ENCODE peak calls at places on chromosomes 12 and 14, in ten cellular contexts. H is fibroblast of lung, P is coronary artery, M is A549, L is AG10803, E is breast epithelium, X is uterus, B is HCT116, S is lower lobe of right lung, F is neural progenitor cell. I is an unnamed sample.

GRCh38 chr14:104775073-104775489 is 20.5 kb downstream of the AKT1 start:
- DNase-seq in P (no peak), F (no peak), X (no peak), E (no peak), M (no peak), S (no peak), H (no peak), L (no peak), B (no peak), I (no peak)

GRCh38 chr12:28035483-28035882 is 63.0 kb upstream of the PTHLH start:
- DNase-seq in L (peak), M (no peak), H (peak), X (no peak), S (no peak), F (no peak), P (no peak), B (no peak), E (no peak), I (peak)

GRCh38 chr12:33634544-33634943 is 194.9 kb upstream of the SYT10 start:
- DNase-seq in F (no peak), E (no peak), X (no peak), S (no peak), P (no peak), B (no peak), H (no peak), L (no peak), M (no peak), I (no peak)

GRCh38 chr12:32535260-32535999 is 136.1 kb downstream of the FGD4 start:
- DNase-seq in P (peak), H (peak), S (peak), L (peak), E (no peak), B (no peak), M (peak), X (peak), F (peak), I (peak)

GRCh38 chr14:103562135-103562384 is 397 bp downstream of the BAG5 start:
- DNase-seq in B (no peak), X (peak), P (peak), H (no peak), M (no peak), F (no peak), S (no peak), E (no peak), L (no peak), I (peak)

GRCh38 chr12:3132636-3133409 is 55.6 kb downstream of the TSPAN9 start:
- DNase-seq in M (no peak), S (no peak), E (no peak), F (no peak), P (no peak), B (no peak), L (peak), H (peak), X (peak), I (peak)

GRCh38 chr12:114038962-114039361 is 72.8 kb upstream of the RBM19 start:
- DNase-seq in M (no peak), E (no peak), X (no peak), L (no peak), H (no peak), P (no peak), S (no peak), F (no peak), B (no peak), I (no peak)

GRCh38 chr14:65296402-65296801 is 116.1 kb upstream of the FUT8 start:
- DNase-seq in X (no peak), H (peak), F (no peak), B (no peak), L (peak), E (no peak), S (no peak), M (no peak), P (no peak), I (peak)

GRCh38 chr12:10717410-10717809 is 5.7 kb downstream of the YBX3 start:
- DNase-seq in M (no peak), B (no peak), H (peak), F (peak), S (no peak), P (no peak), X (no peak), L (peak), E (no peak), I (peak)

GRCh38 chr12:92193063-92193462 is 47.4 kb upstream of the BTG1 start:
- DNase-seq in P (no peak), E (no peak), H (no peak), B (no peak), M (no peak), S (no peak), X (no peak), L (no peak), F (no peak), I (no peak)

GRCh38 chr12:18084080-18084479 is 5.9 kb downstream of the RERGL start:
- DNase-seq in L (no peak), X (no peak), S (no peak), H (no peak), M (no peak), F (no peak), E (no peak), P (no peak), B (no peak), I (no peak)

GRCh38 chr12:59164226-59164625 is 243.9 kb upstream of the LRIG3 start:
- DNase-seq in E (no peak), M (no peak), L (no peak), F (no peak), S (no peak), B (no peak), X (no peak), H (peak), P (no peak), I (no peak)

GRCh38 chr12:75699728-75700496 is 188.5 kb upstream of the KRR1 start:
- DNase-seq in X (no peak), E (no peak), H (peak), F (no peak), L (no peak), M (no peak), P (no peak), S (no peak), B (no peak), I (peak)

GRCh38 chr14:103074699-103075341 is 9.2 kb upstream of the LBHD2 start:
- DNase-seq in P (no peak), X (peak), L (no peak), S (peak), H (no peak), B (no peak), E (no peak), M (peak), F (no peak), I (no peak)

GRCh38 chr12:132329036-132329738 is at the start of gene GALNT9:
- DNase-seq in S (no peak), F (peak), E (no peak), B (no peak), P (no peak), L (no peak), H (peak), X (no peak), M (no peak), I (peak)

GRCh38 chr14:63046339-63047268 is 1.3 kb upstream of the KCNH5 start:
- DNase-seq in S (no peak), P (no peak), L (no peak), F (peak), M (no peak), B (no peak), E (no peak), H (no peak), X (no peak), I (no peak)

GRCh38 chr14:20413785-20414117 is 450 bp upstream of the TEP1 start:
- DNase-seq in X (no peak), B (no peak), L (no peak), S (no peak), P (no peak), F (peak), M (no peak), H (no peak), E (no peak), I (no peak)

GRCh38 chr12:87995581-87996178 is 33.5 kb downstream of the C12orf50 start:
- DNase-seq in E (no peak), L (peak), P (no peak), X (peak), F (peak), B (peak), M (peak), S (no peak), H (peak), I (peak)

GRCh38 chr12:1994429-1995143 is 9.7 kb downstream of the DCP1B start:
- DNase-seq in M (no peak), H (no peak), L (no peak), X (no peak), P (no peak), E (no peak), B (no peak), F (no peak), S (no peak), I (no peak)

DNA sequence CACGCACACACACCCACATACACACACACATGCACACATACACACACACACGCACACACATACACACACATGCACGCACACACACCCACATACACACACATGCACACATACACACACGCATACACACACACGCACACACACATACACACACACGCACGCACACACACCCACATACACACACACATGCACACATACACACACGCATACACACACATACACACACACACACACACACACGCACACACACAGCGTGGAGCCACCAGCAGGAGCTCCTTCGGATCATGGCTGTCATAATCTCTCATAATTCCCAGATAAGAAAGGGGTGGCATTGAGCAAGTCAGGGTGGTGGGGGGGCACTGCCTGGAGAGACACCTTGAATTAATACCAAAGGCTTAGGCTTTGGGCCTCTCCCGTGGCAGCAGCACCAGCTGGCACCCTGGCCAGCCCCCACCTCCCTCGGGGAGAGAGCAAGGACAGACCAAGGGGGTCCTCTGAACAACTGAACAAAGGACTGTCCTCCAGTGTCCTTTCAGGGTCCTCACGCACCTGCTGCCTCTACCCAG is 21.9 kb downstream of the ANO2 start:
- DNase-seq in P (peak), H (no peak), L (no peak), F (no peak), E (no peak), X (no peak), S (no peak), M (no peak), B (no peak), I (no peak)
- H3K4me3 ChIP-seq in P (no peak), H (no peak), L (no peak), F (no peak), E (no peak), X (no peak), S (no peak), M (no peak), B (no peak), I (no peak)

GRCh38 chr14:71403673-71404072 is 496.4 kb downstream of the PCNX1 start:
- DNase-seq in S (no peak), X (no peak), B (peak), E (no peak), L (no peak), M (no peak), P (no peak), H (peak), F (no peak), I (peak)
- TF ChIP-seq CTCF in S (no peak), X (no peak), B (no peak), E (no peak), L (no peak), M (no peak), P (no peak), H (peak), F (no peak), I (no peak)

DNA sequence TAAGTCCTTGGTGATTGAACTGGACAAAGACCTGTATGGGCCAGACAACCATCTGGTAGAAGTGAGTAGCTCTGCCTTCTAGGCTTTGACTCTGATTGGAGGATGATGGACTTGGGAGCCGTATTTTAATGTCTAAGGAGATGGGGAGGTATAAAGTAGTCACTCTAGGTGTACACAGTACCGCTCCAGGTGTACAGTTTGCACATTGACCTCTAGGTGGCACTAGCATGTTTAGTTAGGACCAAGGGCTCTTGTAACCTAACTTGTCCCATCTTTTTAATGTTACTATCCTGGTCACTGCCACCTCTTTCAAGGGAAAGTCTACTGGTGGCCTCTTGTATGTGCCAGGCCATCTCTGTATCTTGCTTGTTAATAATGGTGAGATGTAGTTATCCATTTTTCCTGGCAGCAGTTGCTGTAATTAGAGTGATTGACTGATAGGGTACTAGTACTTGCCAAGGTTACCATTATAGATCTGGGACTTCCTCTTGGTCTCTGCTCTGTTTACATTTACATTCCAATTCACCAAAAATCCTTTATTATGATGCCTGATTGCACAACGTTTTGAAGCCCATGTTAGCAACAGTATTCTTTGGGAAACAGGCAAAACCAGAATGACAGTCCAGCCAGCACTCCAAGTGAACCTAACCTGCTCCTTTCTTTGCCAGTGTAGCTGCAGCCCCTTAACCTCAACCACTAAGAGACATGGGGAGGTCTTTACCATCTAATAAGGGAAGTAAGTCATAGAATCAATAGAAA is 3.6 kb downstream of the SMARCD1 start:
- DNase-seq in H (peak), P (no peak), X (peak), L (no peak), S (no peak), B (peak), E (no peak), F (peak), M (peak), I (peak)
- H3K4me3 ChIP-seq in H (no peak), P (no peak), X (no peak), L (no peak), S (no peak), B (no peak), E (no peak), F (no peak), M (no peak), I (no peak)

DNA sequence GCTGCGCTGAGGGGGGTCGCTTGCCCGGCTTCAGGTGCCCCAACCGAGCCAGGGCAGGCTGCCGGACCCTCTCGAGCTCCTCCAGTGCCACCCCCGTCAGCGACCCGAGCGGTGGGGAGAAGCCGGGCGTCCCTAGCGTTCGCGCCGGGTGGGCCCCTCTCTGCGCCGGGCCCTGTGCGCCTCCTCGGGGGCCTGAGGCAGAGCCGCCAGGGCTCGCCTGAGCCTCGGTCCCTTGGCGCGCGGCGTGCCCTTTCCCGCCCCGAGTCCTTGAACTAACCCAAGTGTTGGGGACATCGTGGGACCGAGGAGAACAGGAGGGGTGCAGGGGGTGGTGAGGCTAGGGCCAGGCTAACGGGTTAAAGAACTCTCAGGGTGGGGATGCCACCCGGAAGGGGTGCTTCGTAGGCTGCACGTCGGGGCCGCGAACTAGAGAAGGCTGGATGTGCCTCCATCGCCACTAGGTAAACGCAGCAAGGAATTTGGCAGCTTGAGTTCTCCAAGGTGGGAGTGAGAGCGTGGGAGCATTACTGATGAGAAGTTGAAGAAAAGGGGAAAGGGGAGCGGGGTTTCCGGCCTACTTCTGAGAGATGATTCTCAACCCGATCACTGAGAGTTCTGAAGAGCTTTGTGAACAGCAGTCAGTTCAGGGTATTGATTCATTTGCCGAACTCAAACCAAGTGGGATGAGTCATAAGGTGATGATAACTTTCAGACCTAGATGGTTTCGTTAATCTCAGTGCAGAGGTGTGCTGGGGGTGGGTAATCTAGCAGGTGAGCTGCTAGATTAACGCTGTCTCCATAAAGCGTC is 618 bp downstream of the RNF34 start:
- DNase-seq in H (peak), M (no peak), P (no peak), F (peak), B (peak), E (no peak), L (peak), S (peak), X (peak), I (peak)
- TF ChIP-seq CTCF in H (no peak), M (no peak), P (no peak), F (no peak), B (no peak), E (no peak), L (no peak), S (no peak), X (no peak), I (no peak)

GRCh38 chr12:109926488-109927210 is 26.6 kb downstream of the TCHP start:
- DNase-seq in P (no peak), F (no peak), S (no peak), H (no peak), X (no peak), E (peak), M (no peak), L (no peak), B (no peak), I (no peak)
- H3K4me3 ChIP-seq in P (no peak), F (no peak), S (no peak), H (no peak), X (no peak), E (no peak), M (no peak), L (no peak), B (no peak), I (no peak)

GRCh38 chr12:109991586-109991985 is 4.6 kb downstream of the GIT2 start:
- DNase-seq in E (no peak), S (no peak), H (no peak), F (no peak), M (no peak), X (no peak), B (no peak), P (no peak), L (no peak), I (no peak)
- TF ChIP-seq CTCF in E (no peak), S (no peak), H (no peak), F (no peak), M (no peak), X (no peak), B (no peak), P (no peak), L (no peak), I (no peak)

GRCh38 chr14:28303248-28303647 is 463.3 kb upstream of the FOXG1 start:
- DNase-seq in X (no peak), S (no peak), B (no peak), H (peak), F (no peak), L (no peak), E (no peak), P (no peak), M (no peak), I (peak)
- H3K4me3 ChIP-seq in X (no peak), S (no peak), B (no peak), H (no peak), F (no peak), L (no peak), E (no peak), P (no peak), M (no peak), I (no peak)

DNA sequence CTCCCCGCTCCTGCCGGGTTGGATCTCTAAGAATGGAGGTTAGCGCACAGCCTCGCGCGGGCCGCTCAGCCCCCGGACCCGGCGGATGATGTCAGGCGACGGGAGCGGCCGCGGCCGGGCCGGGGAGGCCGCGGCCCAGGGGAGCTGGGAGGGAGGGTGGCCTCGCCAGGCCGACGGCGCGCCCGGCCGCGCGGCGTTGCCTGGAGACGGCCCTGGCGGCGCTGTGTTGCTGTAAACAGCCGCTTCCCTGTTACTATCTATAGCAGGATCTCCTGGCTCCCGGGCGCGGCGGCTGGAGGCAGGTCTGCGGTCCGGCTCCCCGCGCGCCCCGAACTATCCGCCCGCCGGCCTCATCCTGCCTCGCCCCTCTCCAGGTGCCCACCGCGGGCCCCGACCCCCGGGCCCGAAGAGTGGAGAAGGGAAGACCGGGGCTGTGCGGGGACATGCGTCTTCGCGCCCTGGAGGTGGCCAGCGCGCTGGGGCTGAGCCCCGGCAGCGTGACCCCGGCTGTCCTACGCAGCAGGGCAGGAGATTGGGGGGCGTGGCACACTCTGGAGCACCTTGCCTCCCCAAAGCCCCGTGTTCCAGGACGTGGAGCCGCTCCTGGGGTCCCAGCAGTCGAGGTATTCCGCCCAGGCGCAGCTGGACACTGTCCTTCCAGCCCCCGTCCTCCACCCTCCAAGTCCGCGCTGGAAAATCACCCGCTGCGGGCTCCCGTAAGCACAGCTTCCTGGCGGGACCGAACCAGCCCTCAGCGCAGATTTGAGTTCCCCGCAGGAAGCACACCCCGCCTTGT is 1.4 kb upstream of the FOS start:
- DNase-seq in B (no peak), M (peak), F (peak), X (peak), S (peak), P (peak), E (peak), H (peak), L (peak), I (peak)
- TF ChIP-seq CTCF in B (no peak), M (no peak), F (peak), X (no peak), S (no peak), P (no peak), E (peak), H (no peak), L (no peak), I (no peak)

GRCh38 chr14:39265032-39265431 is 31.3 kb downstream of the MIA2 start:
- DNase-seq in F (no peak), E (no peak), M (no peak), S (no peak), H (peak), B (peak), L (peak), X (no peak), P (no peak), I (peak)
- H3K4me3 ChIP-seq in F (no peak), E (peak), M (peak), S (peak), H (no peak), B (peak), L (peak), X (no peak), P (peak), I (peak)